ENCODE peak calls at places on chromosomes 5 and 9, in five cellular contexts. One of them, this sample, is unnamed.

GRCh38 chr5:55985181-55985580 is 9.6 kb downstream of the IL6ST start:
- DNase-seq in germinal center: no peak
- DNase-seq in GM19239: no peak
- DNase-seq in posterior vena cava: no peak
- DNase-seq in ascending aorta: no peak
- DNase-seq in this sample: no peak

GRCh38 chr9:36008774-36009300 is 27.9 kb upstream of the RECK start:
- DNase-seq in GM19239: peak
- DNase-seq in ascending aorta: peak
- DNase-seq in germinal center: peak
- DNase-seq in posterior vena cava: no peak
- DNase-seq in this sample: peak

GRCh38 chr5:65774346-65774745 is 52.3 kb downstream of the NLN start:
- DNase-seq in germinal center: no peak
- DNase-seq in ascending aorta: no peak
- DNase-seq in GM19239: no peak
- DNase-seq in posterior vena cava: no peak
- DNase-seq in this sample: peak

GRCh38 chr9:122379340-122379739 is 8.5 kb downstream of the PTGS1 start:
- DNase-seq in GM19239: no peak
- DNase-seq in germinal center: no peak
- DNase-seq in ascending aorta: peak
- DNase-seq in posterior vena cava: peak
- DNase-seq in this sample: no peak

GRCh38 chr5:10485142-10485795 is 43.6 kb downstream of the ROPN1L start:
- DNase-seq in GM19239: no peak
- DNase-seq in posterior vena cava: peak
- DNase-seq in ascending aorta: peak
- DNase-seq in germinal center: peak
- DNase-seq in this sample: no peak

GRCh38 chr5:36060516-36060885 is 6.2 kb downstream of the UGT3A2 start:
- DNase-seq in posterior vena cava: no peak
- DNase-seq in ascending aorta: no peak
- DNase-seq in germinal center: no peak
- DNase-seq in GM19239: no peak
- DNase-seq in this sample: no peak

GRCh38 chr5:6714221-6715041 is 1.2 kb downstream of the TENT4A start:
- DNase-seq in ascending aorta: peak
- DNase-seq in germinal center: peak
- DNase-seq in posterior vena cava: peak
- DNase-seq in GM19239: no peak
- DNase-seq in this sample: peak

GRCh38 chr9:115225459-115226116 is 107.6 kb upstream of the TNC start:
- DNase-seq in posterior vena cava: no peak
- DNase-seq in ascending aorta: no peak
- DNase-seq in germinal center: no peak
- DNase-seq in GM19239: no peak
- DNase-seq in this sample: no peak

GRCh38 chr9:93130861-93131481 is 3.1 kb downstream of the NINJ1 start:
- DNase-seq in GM19239: no peak
- DNase-seq in posterior vena cava: peak
- DNase-seq in ascending aorta: peak
- DNase-seq in germinal center: no peak
- DNase-seq in this sample: no peak